ENCODE peak calls at places on chromosomes 6 and 20, in nine cellular contexts. I is lower leg skin; B is activated T-helper 1 cell treated with Interleukin-2 at 50 U/mL for 16 hours; K is fibroblast of pulmonary artery; A is HTR-8/SVneo; U is HT1080; W is activated CD8-positive, alpha-beta T cell treated with anti-CD3 and anti-CD28 coated beads, Interleukin-2, amount 10 ng/mL, durations not matched to agents 7 days and 5 days; J is T1000; Z is stimulated activated CD4-positive, alpha-beta T cell treated with anti-CD3 and anti-CD28 coated beads, Interleukin-4, amount 100 ng/mL, for 1 hour. S is an unnamed sample.
A peak's percentile ranks its signal among the peaks of the same experiment; 100 is the strongest.

GRCh38 chr20:49513531-49513930 is 31.1 kb upstream of the KCNB1 start:
- DNase-seq in J (no peak), K (no peak), U (no peak), Z (no peak), W (no peak), I (no peak), A (no peak), B (no peak), S (no peak)

GRCh38 chr6:25601797-25602679 is 50.0 kb upstream of the SCGN start:
- DNase-seq in W (no peak), A (peak; percentile 48), I (no peak), B (no peak), U (peak; percentile 43), K (peak; percentile 81), Z (no peak), J (no peak), S (no peak)

GRCh38 chr6:56649053-56649769 is 6.5 kb upstream of the DST start:
- DNase-seq in J (no peak), Z (no peak), A (no peak), K (peak; percentile 54), B (no peak), U (no peak), I (no peak), W (no peak), S (no peak)

GRCh38 chr6:137995371-137995770 is 111.8 kb downstream of the PERP start:
- DNase-seq in B (no peak), U (no peak), I (no peak), Z (no peak), K (no peak), J (no peak), W (no peak), A (no peak), S (no peak)

GRCh38 chr6:46207174-46207573 is 36.4 kb upstream of the ENPP5 start:
- DNase-seq in A (no peak), Z (no peak), U (no peak), W (no peak), K (no peak), B (no peak), I (no peak), J (no peak), S (no peak)

GRCh38 chr6:3987072-3987471 is 91.9 kb downstream of the FAM217A start:
- DNase-seq in Z (no peak), U (peak; percentile 42), A (no peak), J (no peak), B (no peak), K (peak; percentile 65), I (no peak), W (no peak), S (no peak)

GRCh38 chr6:134345780-134346179 is 27.9 kb upstream of the SGK1 start:
- DNase-seq in J (no peak), I (no peak), A (no peak), K (peak; percentile 53), Z (no peak), W (no peak), U (no peak), B (no peak), S (no peak)

GRCh38 chr6:36780517-36781210 is 58.6 kb downstream of the CPNE5 start:
- DNase-seq in I (no peak), W (no peak), K (no peak), J (no peak), A (no peak), B (no peak), Z (no peak), U (no peak), S (no peak)

GRCh38 chr6:7805088-7805756 is 79.3 kb downstream of the BMP6 start:
- DNase-seq in U (no peak), J (no peak), Z (no peak), I (no peak), W (no peak), B (no peak), K (no peak), A (no peak), S (no peak)

GRCh38 chr6:47135772-47136171 is 93.6 kb upstream of the ADGRF1 start:
- DNase-seq in A (peak; percentile 48), B (no peak), J (no peak), W (no peak), I (no peak), U (peak; percentile 90), K (peak; percentile 97), Z (no peak), S (no peak)

GRCh38 chr6:109446072-109446471 is 5.5 kb downstream of the SMPD2 start:
- DNase-seq in J (no peak), K (no peak), U (no peak), Z (no peak), W (peak; percentile 18), A (no peak), I (no peak), B (no peak), S (no peak)

GRCh38 chr20:297925-298754 is 770 bp downstream of the ZCCHC3 start:
- DNase-seq in W (peak; percentile 66), K (peak; percentile 72), B (peak; percentile 22), J (no peak), A (peak; percentile 39), U (peak; percentile 51), I (peak; percentile 92), Z (peak; percentile 44), S (peak; percentile 6)

GRCh38 chr20:11338506-11339306 is 579.0 kb upstream of the BTBD3 start:
- DNase-seq in W (no peak), J (no peak), I (no peak), A (no peak), B (no peak), Z (no peak), U (no peak), K (peak; percentile 33), S (no peak)

GRCh38 chr6:157853018-157853805 is 30.2 kb downstream of the SNX9 start:
- DNase-seq in J (no peak), I (no peak), B (no peak), A (no peak), U (peak; percentile 29), K (peak; percentile 30), W (peak; percentile 7), Z (no peak), S (no peak)

GRCh38 chr6:111837641-111838500 is 35.4 kb downstream of the FYN start:
- DNase-seq in Z (peak; percentile 46), K (no peak), B (no peak), W (peak; percentile 73), J (no peak), I (no peak), A (no peak), U (no peak), S (no peak)

GRCh38 chr6:63347599-63347998 is 27.8 kb upstream of the LGSN start:
- DNase-seq in W (no peak), Z (no peak), B (no peak), I (no peak), J (no peak), A (peak; percentile 21), K (peak; percentile 76), U (peak; percentile 78), S (no peak)

GRCh38 chr6:32239462-32239861 is 15.6 kb upstream of the NOTCH4 start:
- DNase-seq in B (no peak), J (no peak), W (no peak), K (no peak), I (no peak), Z (no peak), A (no peak), U (no peak), S (no peak)

GRCh38 chr20:61929561-61929960 is 136.1 kb downstream of the TAF4 start:
- DNase-seq in J (no peak), B (no peak), A (no peak), K (no peak), U (no peak), W (no peak), Z (no peak), I (no peak), S (no peak)

GRCh38 chr6:138001750-138002349 is 105.4 kb downstream of the PERP start:
- DNase-seq in J (peak; percentile 27), A (peak; percentile 44), Z (peak; percentile 60), K (peak; percentile 67), I (peak; percentile 92), W (peak; percentile 74), U (peak; percentile 55), B (peak; percentile 35), S (peak; percentile 32)

GRCh38 chr6:152048921-152049320 is 241.4 kb downstream of the ESR1 start:
- DNase-seq in J (no peak), A (no peak), K (no peak), W (no peak), B (no peak), Z (no peak), U (no peak), I (no peak), S (no peak)

GRCh38 chr6:32196682-32197616 is 4.5 kb upstream of the GPSM3 start:
- DNase-seq in Z (no peak), U (no peak), W (no peak), I (peak; percentile 93), B (no peak), J (no peak), A (no peak), K (peak; percentile 38), S (no peak)

GRCh38 chr20:32333181-32333987 is 24.7 kb upstream of the ASXL1 start:
- DNase-seq in A (no peak), I (peak; percentile 42), B (no peak), K (no peak), U (no peak), W (no peak), J (no peak), Z (peak; percentile 7), S (no peak)

GRCh38 chr6:110525001-110525400 is 48.6 kb upstream of the SLC22A16 start:
- DNase-seq in I (no peak), A (no peak), U (no peak), W (no peak), J (no peak), Z (no peak), B (no peak), K (no peak), S (no peak)

GRCh38 chr20:64022671-64023070 is 13.3 kb upstream of the C20orf204 start:
- DNase-seq in U (no peak), B (no peak), J (no peak), I (no peak), W (no peak), K (no peak), A (no peak), Z (no peak), S (no peak)

GRCh38 chr6:119575721-119576120 is 226.2 kb upstream of the MAN1A1 start:
- DNase-seq in K (peak; percentile 26), U (peak; percentile 80), A (peak; percentile 3), Z (no peak), J (peak; percentile 65), I (no peak), B (no peak), W (no peak), S (no peak)

GRCh38 chr6:72657798-72658197 is 35.9 kb downstream of the KCNQ5 start:
- DNase-seq in W (no peak), Z (no peak), J (no peak), B (no peak), A (no peak), I (no peak), K (peak; percentile 28), U (no peak), S (no peak)